ENCODE peak calls at places on chromosomes 3 and 15, in ten cellular contexts. U, A, R, I, T, S, C, Z, E and W are unnamed samples.
A peak's percentile ranks its signal among the peaks of the same experiment; 100 is the strongest.

GRCh38 chr3:187193181-187193580 is 4.1 kb upstream of the RTP1 start:
- DNase-seq in U (no peak), A (no peak), R (no peak), I (no peak), T (no peak), S (no peak), C (no peak), Z (no peak), E (no peak), W (no peak)

GRCh38 chr3:169847896-169848295 is 21.8 kb downstream of the LRRC31 start:
- DNase-seq in U (peak; percentile 70), A (no peak), R (no peak), I (no peak), T (no peak), S (no peak), C (no peak), Z (no peak), E (no peak), W (no peak)

GRCh38 chr3:83515123-83515522 is 1443.7 kb upstream of the CADM2 start:
- DNase-seq in U (no peak), A (no peak), R (no peak), I (no peak), T (no peak), S (no peak), C (no peak), Z (no peak), E (no peak), W (no peak)

GRCh38 chr3:120753831-120754230 is 11.3 kb downstream of the GTF2E1 start:
- DNase-seq in U (no peak), A (no peak), R (no peak), I (no peak), T (no peak), S (no peak), C (no peak), Z (no peak), E (no peak), W (no peak)

GRCh38 chr15:98776607-98777281 is 128.4 kb downstream of the IGF1R start:
- DNase-seq in U (no peak), A (peak; percentile 45), R (peak; percentile 97), I (no peak), T (no peak), S (no peak), C (peak; percentile 18), Z (peak; percentile 27), E (no peak), W (no peak)

GRCh38 chr3:94159062-94159726 is 96.3 kb downstream of the NSUN3 start:
- DNase-seq in U (no peak), A (no peak), R (no peak), I (peak; percentile 26), T (peak; percentile 59), S (no peak), C (no peak), Z (no peak), E (no peak), W (no peak)

GRCh38 chr3:183428140-183429023 is at the start of gene MCF2L2:
- DNase-seq in U (peak; percentile 62), A (peak; percentile 86), R (peak; percentile 54), I (peak; percentile 59), T (peak; percentile 54), S (peak; percentile 62), C (peak; percentile 86), Z (peak; percentile 64), E (no peak), W (peak; percentile 56)

GRCh38 chr3:58414538-58415197 is 19.0 kb downstream of the PDHB start:
- DNase-seq in U (no peak), A (peak; percentile 54), R (peak; percentile 76), I (peak; percentile 49), T (peak; percentile 77), S (no peak), C (peak; percentile 72), Z (peak; percentile 84), E (no peak), W (no peak)

GRCh38 chr15:25053000-25053815 is 98.4 kb downstream of the SNRPN start:
- DNase-seq in U (no peak), A (no peak), R (no peak), I (no peak), T (no peak), S (no peak), C (no peak), Z (no peak), E (no peak), W (no peak)

GRCh38 chr3:122200681-122201080 is 17.2 kb downstream of the CASR start:
- DNase-seq in U (no peak), A (no peak), R (no peak), I (peak; percentile 12), T (no peak), S (no peak), C (no peak), Z (no peak), E (no peak), W (no peak)

GRCh38 chr3:15380980-15381890 is 46.1 kb downstream of the METTL6 start:
- DNase-seq in U (no peak), A (no peak), R (no peak), I (no peak), T (no peak), S (no peak), C (no peak), Z (no peak), E (no peak), W (no peak)

GRCh38 chr3:120170223-120170622 is 76.0 kb upstream of the GSK3B start:
- DNase-seq in U (no peak), A (no peak), R (no peak), I (peak; percentile 38), T (peak; percentile 97), S (no peak), C (no peak), Z (no peak), E (no peak), W (no peak)

GRCh38 chr15:31200735-31201151 is 99.2 kb upstream of the TRPM1 start:
- DNase-seq in U (peak; percentile 77), A (no peak), R (peak; percentile 60), I (peak; percentile 21), T (peak; percentile 54), S (no peak), C (peak; percentile 70), Z (peak; percentile 28), E (no peak), W (peak; percentile 85)

GRCh38 chr3:78086150-78086549 is 1046.3 kb downstream of the ROBO2 start:
- DNase-seq in U (no peak), A (no peak), R (no peak), I (no peak), T (peak; percentile 59), S (no peak), C (no peak), Z (no peak), E (no peak), W (no peak)

GRCh38 chr15:36109943-36110658 is 469.3 kb upstream of the CDIN1 start:
- DNase-seq in U (no peak), A (no peak), R (no peak), I (no peak), T (no peak), S (no peak), C (no peak), Z (no peak), E (no peak), W (no peak)

GRCh38 chr3:170811515-170811914 is 58.5 kb downstream of the RPL22L1 start:
- DNase-seq in U (no peak), A (no peak), R (peak; percentile 53), I (no peak), T (peak; percentile 76), S (no peak), C (no peak), Z (no peak), E (no peak), W (no peak)

GRCh38 chr15:58309993-58310928 is 121.5 kb upstream of the LIPC start:
- DNase-seq in U (no peak), A (no peak), R (no peak), I (no peak), T (no peak), S (no peak), C (no peak), Z (peak; percentile 83), E (no peak), W (peak; percentile 39)

GRCh38 chr15:73388256-73388781 is 19.6 kb upstream of the HCN4 start:
- DNase-seq in U (no peak), A (no peak), R (no peak), I (peak; percentile 71), T (peak; percentile 81), S (no peak), C (no peak), Z (no peak), E (no peak), W (no peak)